ENCODE peak calls at places on chromosomes 13 and 19, in eight cellular contexts. U, D, Z, F, L, V, C and Q are unnamed samples.

GRCh38 chr19:38392707-38393308 is 4.3 kb downstream of the SPRED3 start:
- DNase-seq in L (no peak), D (peak), F (no peak), U (no peak), C (no peak), Z (no peak), V (no peak), Q (no peak)

GRCh38 chr13:83503424-83503823 is 378.9 kb downstream of the SLITRK1 start:
- DNase-seq in Z (no peak), F (no peak), U (no peak), C (no peak), V (no peak), L (no peak), D (peak), Q (no peak)

GRCh38 chr13:94661396-94661795 is 50.9 kb downstream of the SOX21 start:
- DNase-seq in C (no peak), Z (no peak), V (no peak), L (no peak), U (no peak), F (no peak), D (no peak), Q (no peak)

GRCh38 chr19:18291590-18292459 is 10.4 kb upstream of the JUND start:
- DNase-seq in D (peak), L (peak), V (peak), U (peak), Z (no peak), F (peak), C (peak), Q (peak)

GRCh38 chr19:58409010-58409790 is 751 bp downstream of the ZNF584 start:
- DNase-seq in F (peak), Z (no peak), V (no peak), U (no peak), D (no peak), C (no peak), L (no peak), Q (no peak)

GRCh38 chr13:25922373-25922772 is 129.4 kb downstream of the SHISA2 start:
- DNase-seq in V (no peak), L (no peak), F (no peak), D (no peak), Z (no peak), C (no peak), U (no peak), Q (no peak)

GRCh38 chr13:36848228-36848982 is 29.4 kb downstream of the RFXAP start:
- DNase-seq in C (no peak), D (peak), F (no peak), L (no peak), Z (no peak), V (no peak), U (no peak), Q (no peak)

GRCh38 chr13:60756306-60756705 is 359.3 kb downstream of the TDRD3 start:
- DNase-seq in F (no peak), V (no peak), C (no peak), L (no peak), Z (no peak), U (no peak), D (no peak), Q (no peak)

GRCh38 chr13:75411924-75412537 is 69.9 kb downstream of the TBC1D4 start:
- DNase-seq in F (no peak), U (no peak), V (no peak), C (no peak), D (no peak), Z (no peak), L (no peak), Q (no peak)

GRCh38 chr19:42132030-42132628 is at the start of gene POU2F2:
- DNase-seq in F (peak), L (no peak), V (peak), C (no peak), D (no peak), Z (no peak), U (peak), Q (peak)

GRCh38 chr13:99687728-99688397 is 186.6 kb downstream of the TM9SF2 start:
- DNase-seq in C (no peak), Z (no peak), D (peak), L (no peak), U (no peak), V (no peak), F (no peak), Q (no peak)

GRCh38 chr13:21542563-21542962 is 61.4 kb downstream of the MICU2 start:
- DNase-seq in D (no peak), F (no peak), C (no peak), U (no peak), Z (no peak), V (no peak), L (no peak), Q (no peak)

GRCh38 chr19:45470147-45471081 is 2.6 kb downstream of the FOSB start:
- DNase-seq in V (peak), Z (no peak), F (no peak), L (peak), C (no peak), U (no peak), D (peak), Q (no peak)

GRCh38 chr13:49086711-49087110 is 111.0 kb downstream of the FNDC3A start:
- DNase-seq in V (no peak), D (peak), U (no peak), L (peak), C (no peak), Z (no peak), F (no peak), Q (no peak)

GRCh38 chr19:49560358-49560900 is 19.9 kb downstream of the NOSIP start:
- DNase-seq in U (no peak), Z (no peak), F (peak), L (no peak), V (peak), D (no peak), C (no peak), Q (peak)

GRCh38 chr19:3783660-3784584 is 2.3 kb downstream of the MATK start:
- DNase-seq in L (peak), D (no peak), U (no peak), Z (no peak), F (no peak), V (peak), C (no peak), Q (peak)

GRCh38 chr13:65746522-65746921 is 1483.6 kb downstream of the PCDH9 start:
- DNase-seq in V (no peak), F (no peak), L (no peak), D (no peak), Z (no peak), C (no peak), U (no peak), Q (no peak)

GRCh38 chr19:17327068-17327653 is 7.5 kb downstream of the ANO8 start:
- DNase-seq in Z (no peak), C (no peak), V (peak), D (no peak), U (no peak), L (no peak), F (no peak), Q (peak)

GRCh38 chr19:12785431-12786011 is 5.8 kb upstream of the JUNB start:
- DNase-seq in F (no peak), Z (no peak), U (no peak), C (no peak), V (no peak), D (no peak), L (no peak), Q (no peak)

GRCh38 chr13:66347718-66348117 is 882.4 kb downstream of the PCDH9 start:
- DNase-seq in F (no peak), C (no peak), L (no peak), Z (no peak), U (no peak), V (no peak), D (peak), Q (no peak)

GRCh38 chr13:112468069-112468468 is 91.9 kb downstream of the SPACA7 start:
- DNase-seq in U (no peak), L (no peak), Z (no peak), C (no peak), D (no peak), V (no peak), F (no peak), Q (no peak)

GRCh38 chr13:92807343-92807742 is 419.3 kb upstream of the GPC6 start:
- DNase-seq in L (no peak), U (no peak), F (no peak), C (no peak), Z (no peak), D (peak), V (no peak), Q (no peak)

GRCh38 chr13:113855931-113856715 is 7.8 kb downstream of the GAS6 start:
- DNase-seq in C (no peak), Z (no peak), L (no peak), V (peak), U (no peak), D (no peak), F (no peak), Q (no peak)

GRCh38 chr13:110099922-110100321 is 207.0 kb downstream of the COL4A1 start:
- DNase-seq in V (no peak), C (no peak), F (no peak), U (no peak), L (no peak), D (no peak), Z (no peak), Q (no peak)

GRCh38 chr19:11306337-11306736 is 10.4 kb downstream of the TSPAN16 start:
- DNase-seq in L (no peak), V (peak), C (no peak), F (no peak), D (no peak), U (no peak), Z (no peak), Q (no peak)

GRCh38 chr13:111110054-111110453 is 5.1 kb upstream of the ARHGEF7 start:
- DNase-seq in F (no peak), L (no peak), V (no peak), U (no peak), Z (no peak), D (no peak), C (no peak), Q (no peak)

GRCh38 chr13:27455331-27455855 is 5.0 kb upstream of the MTIF3 start:
- DNase-seq in U (no peak), L (no peak), D (no peak), Z (no peak), F (no peak), C (no peak), V (no peak), Q (no peak)

GRCh38 chr13:29883941-29884518 is 33.6 kb upstream of the UBL3 start:
- DNase-seq in F (no peak), L (no peak), V (no peak), U (no peak), D (no peak), Z (no peak), C (peak), Q (no peak)

GRCh38 chr19:1169921-1170885 is 3.9 kb downstream of the SBNO2 start:
- DNase-seq in Z (no peak), C (no peak), L (peak), U (no peak), V (peak), F (peak), D (peak), Q (peak)

GRCh38 chr19:5623397-5624153 is 692 bp downstream of the SAFB start:
- DNase-seq in V (no peak), F (no peak), C (peak), L (no peak), Z (no peak), U (peak), D (no peak), Q (no peak)

GRCh38 chr13:58964048-58964447 is 1199.7 kb downstream of the DIAPH3 start:
- DNase-seq in L (no peak), D (no peak), Z (no peak), U (no peak), C (no peak), V (no peak), F (no peak), Q (no peak)

GRCh38 chr13:110132178-110132975 is 174.6 kb downstream of the COL4A1 start:
- DNase-seq in Z (no peak), C (no peak), L (no peak), V (no peak), F (no peak), D (no peak), U (no peak), Q (no peak)

GRCh38 chr19:37931941-37932655 is 25.1 kb downstream of the SIPA1L3 start:
- DNase-seq in V (peak), U (peak), Z (no peak), C (peak), F (peak), L (peak), D (peak), Q (peak)